ENCODE peak calls at places on chromosomes 4 and X, in four cellular contexts. One of them, this sample, is unnamed.

GRCh38 chr4:75976177-75976576 is 14.6 kb downstream of the SDAD1 start:
- DNase-seq in cardiac muscle cell: no peak
- DNase-seq in cardiac fibroblast: no peak
- DNase-seq in AG08396: no peak
- DNase-seq in this sample: no peak

GRCh38 chr4:184150102-184150839 is 67.4 kb downstream of the ENPP6 start:
- DNase-seq in cardiac fibroblast: no peak
- DNase-seq in AG08396: no peak
- DNase-seq in cardiac muscle cell: no peak
- DNase-seq in this sample: no peak

GRCh38 chr4:105526656-105527055 is 25.8 kb upstream of the ARHGEF38 start:
- DNase-seq in AG08396: no peak
- DNase-seq in cardiac fibroblast: no peak
- DNase-seq in cardiac muscle cell: no peak
- DNase-seq in this sample: no peak

GRCh38 chrX:111823068-111823467 is 52.9 kb upstream of the TRPC5OS start:
- DNase-seq in cardiac fibroblast: no peak
- DNase-seq in AG08396: no peak
- DNase-seq in cardiac muscle cell: no peak
- DNase-seq in this sample: peak

GRCh38 chrX:77009691-77010090 is 437.5 kb upstream of the FGF16 start:
- DNase-seq in AG08396: peak
- DNase-seq in cardiac muscle cell: no peak
- DNase-seq in cardiac fibroblast: no peak
- DNase-seq in this sample: no peak

GRCh38 chrX:120452131-120452530 is 17.0 kb downstream of the LAMP2 start:
- DNase-seq in cardiac fibroblast: peak
- DNase-seq in cardiac muscle cell: peak
- DNase-seq in AG08396: peak
- DNase-seq in this sample: peak

GRCh38 chr4:150482581-150482980 is 99.4 kb upstream of the MAB21L2 start:
- DNase-seq in cardiac fibroblast: no peak
- DNase-seq in cardiac muscle cell: no peak
- DNase-seq in AG08396: no peak
- DNase-seq in this sample: no peak

GRCh38 chr4:83591730-83592129 is 55.8 kb downstream of the GPAT3 start:
- DNase-seq in cardiac fibroblast: no peak
- DNase-seq in AG08396: no peak
- DNase-seq in cardiac muscle cell: no peak
- DNase-seq in this sample: no peak

GRCh38 chr4:163378661-163379060 is 35.0 kb downstream of the NPY5R start:
- DNase-seq in cardiac muscle cell: no peak
- DNase-seq in cardiac fibroblast: no peak
- DNase-seq in AG08396: no peak
- DNase-seq in this sample: no peak

GRCh38 chr4:165514739-165515138 is 135.9 kb downstream of the CPE start:
- DNase-seq in cardiac fibroblast: peak
- DNase-seq in cardiac muscle cell: peak
- DNase-seq in AG08396: no peak
- DNase-seq in this sample: no peak

GRCh38 chr4:95388911-95389310 is 159.9 kb downstream of the UNC5C start:
- DNase-seq in cardiac muscle cell: no peak
- DNase-seq in cardiac fibroblast: no peak
- DNase-seq in AG08396: no peak
- DNase-seq in this sample: no peak

GRCh38 chrX:46456125-46456922 is 88.9 kb downstream of the ZNF674 start:
- DNase-seq in AG08396: no peak
- DNase-seq in cardiac muscle cell: peak
- DNase-seq in cardiac fibroblast: peak
- DNase-seq in this sample: no peak

GRCh38 chr4:158578476-158578875 is 56.8 kb downstream of the RXFP1 start:
- DNase-seq in cardiac muscle cell: peak
- DNase-seq in AG08396: peak
- DNase-seq in cardiac fibroblast: peak
- DNase-seq in this sample: no peak

GRCh38 chr4:140151700-140152014 is 2.3 kb downstream of the MAML3 start:
- DNase-seq in cardiac muscle cell: peak
- DNase-seq in cardiac fibroblast: peak
- DNase-seq in AG08396: peak
- DNase-seq in this sample: peak

GRCh38 chr4:82500830-82501229 is 61.0 kb downstream of the TMEM150C start:
- DNase-seq in cardiac fibroblast: no peak
- DNase-seq in cardiac muscle cell: no peak
- DNase-seq in AG08396: no peak
- DNase-seq in this sample: no peak

GRCh38 chr4:17111436-17111835 is 213.0 kb upstream of the LDB2 start:
- DNase-seq in cardiac muscle cell: no peak
- DNase-seq in cardiac fibroblast: no peak
- DNase-seq in AG08396: no peak
- DNase-seq in this sample: no peak

GRCh38 chr4:71095141-71095939 is 101.9 kb downstream of the DCK start:
- DNase-seq in cardiac fibroblast: no peak
- DNase-seq in AG08396: no peak
- DNase-seq in cardiac muscle cell: no peak
- DNase-seq in this sample: no peak

GRCh38 chrX:115031989-115032388 is 14.6 kb upstream of the IL13RA2 start:
- DNase-seq in cardiac fibroblast: no peak
- DNase-seq in cardiac muscle cell: no peak
- DNase-seq in AG08396: no peak
- DNase-seq in this sample: no peak